ENCODE peak calls at places on chromosomes 11 and 22, in four cellular contexts. L is astrocyte of the spinal cord, X is BJ, I is osteoblast. U is an unnamed sample.

GRCh38 chr11:69504576-69505420 is 23.3 kb downstream of the LINC01488 start:
- DNase-seq in L (no peak), X (no peak), I (peak), U (no peak)

GRCh38 chr22:20456064-20456721 is 18.6 kb upstream of the SCARF2 start:
- DNase-seq in L (peak), X (no peak), I (peak), U (peak)

GRCh38 chr11:69490516-69490915 is 9.1 kb downstream of the LINC01488 start:
- DNase-seq in L (no peak), X (no peak), I (peak), U (no peak)

GRCh38 chr11:134915212-134915611 is 503.2 kb upstream of the B3GAT1 start:
- DNase-seq in L (peak), X (no peak), I (no peak), U (peak)

GRCh38 chr22:17281026-17281809 is 62.0 kb upstream of the ADA2 start:
- DNase-seq in L (no peak), X (no peak), I (no peak), U (peak)

GRCh38 chr11:10484461-10485180 is 29.6 kb downstream of the AMPD3 start:
- DNase-seq in L (no peak), X (no peak), I (no peak), U (no peak)

GRCh38 chr22:49042877-49043859 is 784.5 kb downstream of the BRD1 start:
- DNase-seq in L (no peak), X (no peak), I (peak), U (no peak)

GRCh38 chr11:72669527-72669926 is 4.7 kb downstream of the PDE2A start:
- DNase-seq in L (no peak), X (no peak), I (no peak), U (no peak)

GRCh38 chr11:115612331-115612730 is 108.1 kb upstream of the CADM1 start:
- DNase-seq in L (no peak), X (no peak), I (no peak), U (peak)

GRCh38 chr11:90392692-90393091 is 169.8 kb upstream of the CHORDC1 start:
- DNase-seq in L (no peak), X (no peak), I (no peak), U (no peak)

GRCh38 chr11:369336-370018 is at the start of gene B4GALNT4:
- DNase-seq in L (no peak), X (no peak), I (peak), U (peak)

GRCh38 chr11:85123752-85124231 is 503.4 kb downstream of the DLG2 start:
- DNase-seq in L (no peak), X (no peak), I (peak), U (no peak)

GRCh38 chr11:117970400-117971024 is 15.7 kb upstream of the IL10RA start:
- DNase-seq in L (no peak), X (no peak), I (no peak), U (no peak)

GRCh38 chr11:128555606-128556005 is 31.8 kb downstream of the ETS1 start:
- DNase-seq in L (no peak), X (no peak), I (peak), U (peak)

GRCh38 chr11:118988280-118988679 is 9.7 kb upstream of the CENATAC start:
- DNase-seq in L (no peak), X (no peak), I (no peak), U (no peak)

GRCh38 chr22:48346911-48347310 is 1480.8 kb downstream of the BRD1 start:
- DNase-seq in L (no peak), X (no peak), I (no peak), U (no peak)

GRCh38 chr11:67996622-67997459 is 7.1 kb downstream of the UNC93B1 start:
- DNase-seq in L (no peak), X (no peak), I (peak), U (peak)

GRCh38 chr11:116927163-116927772 is 89.8 kb upstream of the APOA1 start:
- DNase-seq in L (no peak), X (no peak), I (no peak), U (no peak)

GRCh38 chr11:57536947-57537654 is at the start of gene SMTNL1:
- DNase-seq in L (no peak), X (no peak), I (no peak), U (no peak)

GRCh38 chr11:102824541-102824940 is 18.9 kb downstream of the MMP3 start:
- DNase-seq in L (no peak), X (no peak), I (no peak), U (no peak)

GRCh38 chr11:20555783-20556182 is 43.6 kb upstream of the SLC6A5 start:
- DNase-seq in L (no peak), X (no peak), I (no peak), U (no peak)

GRCh38 chr11:8656291-8656690 is 26.2 kb downstream of the TRIM66 start:
- DNase-seq in L (no peak), X (no peak), I (no peak), U (no peak)

GRCh38 chr11:2474059-2474901 is 29.5 kb downstream of the KCNQ1 start:
- DNase-seq in L (no peak), X (no peak), I (peak), U (no peak)

GRCh38 chr11:82507288-82507687 is 226.4 kb downstream of the FAM181B start:
- DNase-seq in L (no peak), X (no peak), I (no peak), U (no peak)

GRCh38 chr22:23263651-23264555 is 83.6 kb downstream of the BCR start:
- DNase-seq in L (no peak), X (no peak), I (no peak), U (no peak)

GRCh38 chr22:40553014-40553579 is 83.4 kb downstream of the MRTFA start:
- DNase-seq in L (no peak), X (no peak), I (no peak), U (no peak)
- H3K4me3 ChIP-seq in L (no peak), X (no peak), I (no peak), U (no peak)

DNA sequence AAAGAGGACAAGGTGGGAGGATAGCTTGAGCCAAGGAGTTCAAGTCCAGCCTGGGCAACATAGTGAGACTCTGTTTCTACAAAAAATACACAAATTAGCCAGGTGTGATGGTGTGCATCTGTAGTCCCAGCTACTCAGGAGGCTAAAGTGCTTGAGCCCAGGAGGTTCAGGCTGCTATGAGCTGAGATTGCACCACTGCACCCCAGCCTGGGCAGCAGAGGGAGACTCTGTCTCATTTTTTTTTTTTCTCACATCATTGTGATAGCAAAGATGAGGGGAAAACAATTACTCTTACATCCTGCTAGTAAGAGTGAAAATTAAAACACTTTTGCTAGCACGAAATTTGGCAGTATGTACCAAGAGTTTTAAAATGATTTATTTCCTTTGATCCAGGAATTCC is 463.7 kb downstream of the TMEM135 start:
- DNase-seq in L (no peak), X (no peak), I (no peak), U (no peak)
- TF ChIP-seq CTCF in L (no peak), X (no peak), I (no peak), U (no peak)

DNA sequence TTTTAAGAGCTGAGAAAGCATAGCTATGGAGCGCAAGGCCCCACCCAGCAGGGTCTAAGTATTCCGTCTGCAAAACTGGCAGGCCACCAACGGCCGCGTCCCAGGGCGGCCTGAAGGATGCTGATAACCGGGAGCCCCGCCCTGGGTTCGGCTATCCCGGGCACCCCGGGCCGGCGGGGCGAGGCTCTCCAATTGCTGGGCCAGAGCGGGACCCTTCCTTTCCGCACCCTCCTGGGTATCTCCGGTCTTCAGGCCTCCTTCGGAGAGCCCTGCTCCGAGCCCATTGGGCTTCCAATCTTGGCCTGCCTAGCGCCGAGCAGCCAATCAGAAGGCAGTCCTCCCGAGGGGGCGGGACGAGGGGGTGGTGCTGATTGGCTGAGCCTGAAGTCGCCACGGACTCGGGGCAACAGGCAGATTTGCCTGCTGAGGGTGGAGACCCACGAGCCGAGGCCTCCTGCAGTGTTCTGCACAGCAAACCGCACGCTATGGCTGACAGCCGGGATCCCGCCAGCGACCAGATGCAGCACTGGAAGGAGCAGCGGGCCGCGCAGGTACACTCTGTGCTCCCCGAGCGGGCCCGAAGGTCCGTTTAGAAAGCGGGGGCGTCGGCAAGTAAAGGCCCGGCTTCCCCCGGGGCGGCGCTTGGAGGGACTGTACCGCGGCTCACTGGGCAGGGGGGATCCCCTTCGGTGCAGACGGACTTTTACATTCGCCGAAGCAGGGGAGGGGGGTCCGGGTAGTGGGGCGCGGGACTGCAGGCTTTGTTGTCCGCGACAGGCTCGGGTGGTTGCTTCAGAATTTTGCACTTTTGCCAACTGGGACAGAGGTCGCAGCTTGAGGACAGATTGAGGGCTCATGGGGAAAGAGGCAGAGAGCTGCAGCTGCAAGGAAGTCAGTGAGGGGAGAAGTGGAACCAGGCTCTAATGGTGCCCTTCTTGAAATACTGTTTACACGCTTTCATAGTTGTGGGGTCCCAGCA is at the start of gene CAT:
- DNase-seq in L (peak), X (peak), I (peak), U (peak)
- H3K4me3 ChIP-seq in L (peak), X (peak), I (peak), U (peak)

GRCh38 chr11:92897487-92897886 is 72.0 kb upstream of the MTNR1B start:
- DNase-seq in L (no peak), X (no peak), I (no peak), U (no peak)
- TF ChIP-seq CTCF in L (no peak), X (no peak), I (no peak), U (no peak)

GRCh38 chr11:121479355-121479754 is 26.6 kb upstream of the SORL1-AS1 start:
- DNase-seq in L (no peak), X (no peak), I (no peak), U (no peak)
- H3K4me3 ChIP-seq in L (no peak), X (no peak), I (no peak), U (no peak)

DNA sequence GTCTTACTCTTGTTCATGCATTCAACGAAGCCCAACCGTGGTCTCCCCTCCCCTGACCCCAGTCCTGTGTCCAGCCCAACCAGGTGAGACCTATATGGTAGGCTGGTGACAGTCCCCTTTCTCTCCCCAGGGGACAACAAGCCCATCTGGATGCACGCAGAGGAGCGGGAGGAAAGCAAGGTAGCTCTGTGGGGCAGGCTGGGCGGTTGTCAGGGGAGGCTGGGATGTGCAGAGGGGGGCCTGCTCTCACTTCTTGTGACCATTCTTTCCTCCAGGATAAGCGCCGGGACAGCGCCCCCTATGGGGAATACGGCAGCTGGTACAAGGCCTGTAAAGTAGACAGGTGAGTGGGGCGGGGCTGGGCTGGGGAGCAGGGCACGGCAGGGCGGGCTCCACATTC is 3.5 kb upstream of the RAB1B start:
- DNase-seq in L (no peak), X (no peak), I (no peak), U (no peak)
- TF ChIP-seq CTCF in L (peak), X (peak), I (peak), U (peak)

DNA sequence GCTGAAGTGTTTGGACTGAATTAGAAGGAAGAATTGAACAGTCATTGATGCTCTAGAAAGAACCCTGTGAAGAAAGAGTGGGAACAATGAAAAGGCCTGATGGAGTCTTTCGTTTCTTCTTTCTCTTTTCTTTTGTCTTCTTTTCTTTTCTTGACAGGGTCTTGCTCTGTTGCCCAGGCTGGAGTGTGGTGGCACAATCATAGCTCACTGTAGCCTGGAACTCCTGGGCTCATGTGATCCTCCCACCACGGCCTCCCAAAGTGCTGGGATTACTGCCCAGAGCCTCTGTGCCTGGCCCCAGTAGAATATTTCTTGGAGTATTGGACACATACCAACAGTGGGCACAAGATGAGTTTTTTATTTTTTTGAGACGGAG is 1.1 kb downstream of the FEN1 start:
- DNase-seq in L (no peak), X (no peak), I (no peak), U (no peak)
- H3K4me3 ChIP-seq in L (peak), X (no peak), I (peak), U (no peak)

U was measured in cardiac fibroblast.